ENCODE peak calls at places on chromosomes 12 and 14, in nine cellular contexts. N is LoVo; E is H4; U is left ventricle myocardium inferior; A is glomerular endothelial cell; D is thoracic aorta; L is GM06990; B is sigmoid colon; V is stimulated activated CD8-positive, alpha-beta memory T cell treated with anti-CD3 and anti-CD28 coated beads, Interleukin-7, amount 100 ng/mL, for 4 hours. S is an unnamed sample.

GRCh38 chr12:18864900-18865561 is 127.1 kb downstream of the CAPZA3 start:
- DNase-seq in N (no peak), U (no peak), L (no peak), B (no peak), D (no peak), V (no peak), A (no peak), E (peak; percentile 30), S (no peak)

GRCh38 chr12:105835505-105835904 is 303.2 kb downstream of the NUAK1 start:
- DNase-seq in E (no peak), U (no peak), N (no peak), L (no peak), B (no peak), A (no peak), D (no peak), V (no peak), S (no peak)

GRCh38 chr12:121108492-121108891 is 24.2 kb upstream of the P2RX7 start:
- DNase-seq in U (no peak), B (no peak), D (no peak), L (no peak), N (no peak), V (no peak), E (no peak), A (no peak), S (no peak)

GRCh38 chr14:68759017-68759569 is 33.8 kb downstream of the ZFP36L1 start:
- DNase-seq in B (no peak), U (no peak), A (no peak), V (no peak), D (no peak), E (no peak), L (no peak), N (no peak), S (no peak)

GRCh38 chr14:104353221-104353920 is 215.0 kb downstream of the KIF26A start:
- DNase-seq in L (no peak), V (no peak), A (no peak), N (no peak), D (no peak), B (peak; percentile 55), U (no peak), E (no peak), S (no peak)

GRCh38 chr14:22928237-22929103 is 706 bp downstream of the PRMT5 start:
- DNase-seq in D (no peak), E (no peak), U (no peak), N (no peak), B (no peak), L (no peak), V (no peak), A (no peak), S (peak; percentile 26)

GRCh38 chr12:38892090-38892786 is 13.2 kb downstream of the CPNE8 start:
- DNase-seq in D (no peak), B (no peak), A (no peak), L (peak; percentile 22), V (no peak), E (no peak), N (peak; percentile 94), U (no peak), S (no peak)

GRCh38 chr14:93832665-93833064 is 44.4 kb upstream of the PRIMA1 start:
- DNase-seq in V (no peak), L (no peak), A (no peak), D (no peak), E (no peak), U (peak; percentile 48), N (no peak), B (peak; percentile 77), S (no peak)

GRCh38 chr12:120257041-120257821 is 8.3 kb downstream of the PXN start:
- DNase-seq in L (no peak), B (peak; percentile 83), E (peak; percentile 61), A (peak; percentile 92), N (no peak), U (peak; percentile 74), V (no peak), D (no peak), S (peak; percentile 98)

GRCh38 chr14:59310644-59311043 is 122.2 kb downstream of the DAAM1 start:
- DNase-seq in E (no peak), L (no peak), A (no peak), N (no peak), U (no peak), D (no peak), B (no peak), V (no peak), S (no peak)

GRCh38 chr12:76259660-76260389 is 88.4 kb downstream of the BBS10 start:
- DNase-seq in V (no peak), A (peak; percentile 90), E (peak; percentile 20), U (no peak), L (no peak), D (no peak), N (no peak), B (no peak), S (peak; percentile 93)

GRCh38 chr12:19209636-19210035 is 80.1 kb downstream of the PLEKHA5 start:
- DNase-seq in D (no peak), A (no peak), N (no peak), E (no peak), V (no peak), U (no peak), B (no peak), L (no peak), S (no peak)

GRCh38 chr12:47553266-47553665 is 152.6 kb downstream of the RPAP3 start:
- DNase-seq in D (no peak), U (no peak), A (no peak), E (no peak), L (no peak), B (no peak), N (no peak), V (no peak), S (no peak)

GRCh38 chr12:106924458-106924857 is 31.2 kb upstream of the TMEM263 start:
- DNase-seq in L (no peak), A (no peak), B (no peak), V (no peak), N (no peak), E (no peak), D (no peak), U (no peak), S (no peak)

GRCh38 chr12:115930336-115930735 is 347.2 kb downstream of the MED13L start:
- DNase-seq in N (no peak), U (no peak), E (no peak), B (no peak), V (no peak), D (no peak), A (no peak), L (no peak), S (no peak)

GRCh38 chr14:92717571-92718042 is 30.8 kb downstream of the LGMN start:
- DNase-seq in A (no peak), V (no peak), B (peak; percentile 61), D (no peak), E (no peak), L (no peak), U (no peak), N (no peak), S (no peak)

GRCh38 chr12:125203145-125203765 is 138.0 kb downstream of the AACS start:
- DNase-seq in N (peak; percentile 26), D (no peak), E (no peak), U (no peak), L (no peak), B (no peak), V (no peak), A (no peak), S (peak; percentile 8)

GRCh38 chr12:25755681-25756260 is 202.7 kb upstream of the LMNTD1 start:
- DNase-seq in D (no peak), A (no peak), B (no peak), U (no peak), E (no peak), N (no peak), V (no peak), L (no peak), S (no peak)

GRCh38 chr14:75428230-75429104 is 645 bp downstream of the JDP2 start:
- DNase-seq in V (no peak), A (no peak), L (peak; percentile 24), B (peak; percentile 82), U (peak; percentile 63), N (peak; percentile 8), E (no peak), D (no peak), S (no peak)

GRCh38 chr12:43038991-43039390 is 449.4 kb upstream of the PRICKLE1 start:
- DNase-seq in N (no peak), L (no peak), A (no peak), E (no peak), V (no peak), D (no peak), U (no peak), B (no peak), S (no peak)

GRCh38 chr12:31859232-31859977 is 99.8 kb upstream of the RESF1 start:
- DNase-seq in A (no peak), E (no peak), B (no peak), L (peak; percentile 28), N (no peak), U (no peak), D (no peak), V (no peak), S (no peak)

GRCh38 chr14:67964391-67964812 is 144.8 kb downstream of the RAD51B start:
- DNase-seq in B (no peak), A (no peak), E (peak; percentile 26), L (no peak), V (no peak), D (no peak), U (no peak), N (peak; percentile 84), S (no peak)

GRCh38 chr14:104349950-104350349 is 211.6 kb downstream of the KIF26A start:
- DNase-seq in U (no peak), D (no peak), E (no peak), V (no peak), N (no peak), B (peak; percentile 54), A (no peak), L (no peak), S (no peak)

GRCh38 chr12:75964150-75964549 is 67.4 kb downstream of the PHLDA1 start:
- DNase-seq in A (no peak), L (no peak), B (no peak), D (no peak), U (peak; percentile 25), E (no peak), V (no peak), N (peak; percentile 59), S (no peak)

GRCh38 chr12:96263449-96263902 is 69.3 kb downstream of the ELK3 start:
- DNase-seq in V (no peak), U (no peak), E (peak; percentile 37), L (no peak), N (no peak), B (no peak), A (peak; percentile 41), D (no peak), S (peak; percentile 88)

GRCh38 chr14:22898302-22898894 is 15.4 kb downstream of the REM2 start:
- DNase-seq in N (no peak), D (no peak), U (no peak), A (no peak), E (no peak), L (no peak), V (no peak), B (no peak), S (no peak)

GRCh38 chr14:101876539-101876938 is 87.8 kb upstream of the DYNC1H1 start:
- DNase-seq in E (no peak), D (peak; percentile 22), N (no peak), U (peak; percentile 79), A (peak; percentile 73), V (peak; percentile 62), B (peak; percentile 95), L (peak; percentile 76), S (peak; percentile 99)

GRCh38 chr12:115577401-115577800 is 700.1 kb downstream of the MED13L start:
- DNase-seq in L (no peak), B (no peak), A (no peak), D (no peak), V (no peak), U (no peak), E (no peak), N (no peak), S (no peak)

GRCh38 chr12:1935700-1936378 is 17.4 kb upstream of the CACNA2D4 start:
- DNase-seq in B (peak; percentile 57), E (no peak), U (no peak), D (no peak), L (no peak), V (no peak), N (no peak), A (no peak), S (no peak)

GRCh38 chr12:52029686-52030085 is 21.6 kb upstream of the NR4A1 start:
- DNase-seq in N (no peak), A (no peak), U (no peak), D (no peak), L (no peak), V (no peak), E (peak; percentile 67), B (no peak), S (no peak)

GRCh38 chr12:25852792-25853191 is 105.7 kb upstream of the RASSF8 start:
- DNase-seq in L (no peak), N (no peak), D (no peak), A (no peak), U (no peak), B (no peak), E (peak; percentile 69), V (no peak), S (no peak)